ENCODE peak calls at places on chromosomes 16 and 17, in ten cellular contexts. E is SK-MEL-5; I is neural crest cell; O is iris pigment epithelial cell; C is hippocampal formation; J is stimulated activated naive CD8-positive, alpha-beta T cell treated with anti-CD3 and anti-CD28 coated beads, Interleukin-15, Interleukin-2, amounts not matched to agents 100 U/mL and 50 U/mL, for 24 hours; X is T-helper 9 cell; V is T-helper 1 cell; F is choroid plexus epithelial cell; T is stimulated activated CD4-positive, alpha-beta T cell treated with anti-CD3 and anti-CD28 coated beads, Interleukin-1b, Interleukin-23, amount 100 ng/mL, for 24 hours. P is an unnamed sample.

GRCh38 chr16:19113577-19114358 is at the start of gene ITPRIPL2:
- DNase-seq in E (peak), F (peak), O (peak), C (peak), X (no peak), J (peak), T (peak), V (peak), I (peak), P (peak)

GRCh38 chr17:48187867-48188608 is 80.5 kb downstream of the SNX11 start:
- DNase-seq in F (no peak), V (no peak), E (no peak), I (no peak), X (no peak), O (no peak), C (no peak), J (no peak), T (no peak), P (no peak)

GRCh38 chr17:80826955-80827645 is 164.5 kb upstream of the CHMP6 start:
- DNase-seq in V (peak), X (no peak), F (peak), E (peak), O (peak), C (peak), I (no peak), J (peak), T (peak), P (no peak)

GRCh38 chr17:59901604-59902003 is 8.7 kb downstream of the RPS6KB1 start:
- DNase-seq in O (no peak), T (no peak), X (no peak), F (no peak), E (no peak), V (no peak), C (no peak), J (no peak), I (no peak), P (no peak)

GRCh38 chr16:66199189-66199588 is 167.3 kb upstream of the CDH5 start:
- DNase-seq in I (no peak), J (no peak), V (no peak), X (no peak), O (peak), E (no peak), C (no peak), T (no peak), F (peak), P (no peak)

GRCh38 chr16:61887903-61888302 is 148.3 kb downstream of the CDH8 start:
- DNase-seq in O (peak), E (no peak), X (no peak), C (peak), F (peak), J (no peak), I (no peak), V (no peak), T (no peak), P (no peak)

GRCh38 chr16:30740364-30741251 is 7.6 kb upstream of the PHKG2 start:
- DNase-seq in C (no peak), O (peak), F (peak), T (no peak), X (no peak), I (no peak), V (no peak), E (peak), J (no peak), P (no peak)

GRCh38 chr16:67013823-67014640 is 14.9 kb upstream of the CBFB start:
- DNase-seq in C (peak), X (peak), I (peak), F (peak), V (peak), E (peak), T (peak), J (peak), O (peak), P (peak)

GRCh38 chr17:78397681-78398101 is 19.2 kb downstream of the PGS1 start:
- DNase-seq in F (no peak), O (no peak), X (no peak), V (no peak), C (no peak), T (no peak), E (no peak), J (no peak), I (no peak), P (no peak)

GRCh38 chr17:7354262-7354781 is 634 bp upstream of the TMEM95 start:
- DNase-seq in V (no peak), F (peak), C (no peak), I (peak), T (no peak), X (no peak), O (peak), J (peak), E (no peak), P (no peak)

GRCh38 chr17:56260421-56260820 is 107.1 kb downstream of the ANKFN1 start:
- DNase-seq in I (no peak), T (no peak), O (no peak), F (no peak), C (no peak), J (no peak), X (no peak), V (no peak), E (no peak), P (no peak)

GRCh38 chr17:78693346-78694083 is 88.6 kb downstream of the CYTH1 start:
- DNase-seq in O (no peak), X (no peak), C (no peak), T (no peak), J (no peak), F (no peak), I (no peak), V (no peak), E (no peak), P (no peak)

GRCh38 chr17:10614536-10615155 is 42.5 kb downstream of the MYH3 start:
- DNase-seq in V (no peak), T (no peak), I (peak), C (peak), F (peak), E (peak), X (no peak), O (peak), J (peak), P (peak)

GRCh38 chr17:69466905-69467630 is 52.6 kb downstream of the MAP2K6 start:
- DNase-seq in E (peak), J (no peak), C (no peak), F (peak), V (no peak), X (no peak), O (peak), T (no peak), I (no peak), P (peak)

GRCh38 chr16:71867934-71868333 is 16.0 kb downstream of the ZNF821 start:
- DNase-seq in X (no peak), J (no peak), O (no peak), F (peak), T (no peak), C (no peak), I (no peak), V (no peak), E (no peak), P (no peak)

GRCh38 chr16:67951485-67951884 is 7.6 kb upstream of the LCAT start:
- DNase-seq in C (peak), T (no peak), I (no peak), F (no peak), E (no peak), J (no peak), V (no peak), X (no peak), O (no peak), P (no peak)

GRCh38 chr16:28098959-28099945 is 35.7 kb upstream of the GSG1L start:
- DNase-seq in V (no peak), C (no peak), I (no peak), X (no peak), J (no peak), E (no peak), F (no peak), T (no peak), O (no peak), P (peak)

GRCh38 chr16:59400830-59401229 is 666.7 kb upstream of the GOT2 start:
- DNase-seq in I (no peak), O (peak), F (no peak), V (no peak), T (no peak), J (no peak), E (no peak), X (no peak), C (no peak), P (no peak)

GRCh38 chr16:67406111-67406593 is 10.1 kb downstream of the ZDHHC1 start:
- DNase-seq in C (no peak), X (no peak), V (no peak), J (no peak), F (peak), O (peak), I (no peak), E (no peak), T (no peak), P (no peak)

GRCh38 chr16:77624085-77624484 is 98.2 kb upstream of the NUDT7 start:
- DNase-seq in J (no peak), X (no peak), T (no peak), E (no peak), F (no peak), V (no peak), C (no peak), O (no peak), I (no peak), P (no peak)

GRCh38 chr17:79905832-79906231 is 66.6 kb upstream of the CBX4 start:
- DNase-seq in C (no peak), O (peak), T (no peak), F (peak), V (no peak), E (peak), X (no peak), I (no peak), J (no peak), P (no peak)

GRCh38 chr17:10754109-10754508 is 24.3 kb upstream of the TMEM220 start:
- DNase-seq in O (peak), E (peak), J (peak), X (no peak), C (no peak), T (no peak), I (peak), V (peak), F (peak), P (peak)

GRCh38 chr16:84979516-84979915 is 31.8 kb downstream of the ZDHHC7 start:
- DNase-seq in O (peak), I (no peak), E (no peak), F (no peak), C (no peak), X (no peak), T (no peak), J (no peak), V (no peak), P (no peak)

GRCh38 chr16:55408656-55409055 is 70.3 kb upstream of the MMP2 start:
- DNase-seq in O (no peak), F (no peak), V (no peak), I (no peak), X (no peak), J (no peak), T (no peak), E (no peak), C (no peak), P (no peak)

GRCh38 chr16:16111639-16112038 is 111.7 kb downstream of the ABCC6 start:
- DNase-seq in E (no peak), I (no peak), F (no peak), O (no peak), J (no peak), X (no peak), C (no peak), V (no peak), T (no peak), P (no peak)

GRCh38 chr17:8060274-8060673 is 21.4 kb downstream of the ALOX15B start:
- DNase-seq in F (peak), T (peak), E (peak), I (peak), V (peak), X (peak), O (peak), J (peak), C (peak), P (peak)

GRCh38 chr17:30821751-30822723 is 2.5 kb downstream of the CRLF3 start:
- DNase-seq in X (no peak), F (no peak), T (no peak), E (no peak), J (peak), I (no peak), V (no peak), C (no peak), O (no peak), P (no peak)

GRCh38 chr17:19392303-19392702 is 5.3 kb upstream of the MFAP4 start:
- DNase-seq in F (no peak), I (no peak), T (no peak), J (no peak), V (no peak), X (no peak), C (no peak), O (no peak), E (no peak), P (no peak)

GRCh38 chr17:57545836-57546305 is 199.2 kb downstream of the CCDC182 start:
- DNase-seq in J (no peak), I (no peak), F (no peak), E (no peak), C (no peak), X (no peak), O (no peak), V (no peak), T (no peak), P (no peak)

GRCh38 chr17:65395924-65396323 is 165.5 kb downstream of the AXIN2 start:
- DNase-seq in I (no peak), X (no peak), O (no peak), J (no peak), T (no peak), V (no peak), E (no peak), F (no peak), C (no peak), P (no peak)

GRCh38 chr16:85447657-85448313 is 165.3 kb upstream of the GSE1 start:
- DNase-seq in O (no peak), F (no peak), J (no peak), C (no peak), I (no peak), T (no peak), X (no peak), V (no peak), E (no peak), P (no peak)

GRCh38 chr17:48733632-48734327 is 5.2 kb upstream of the HOXB13 start:
- DNase-seq in J (no peak), E (no peak), C (no peak), O (no peak), X (no peak), V (no peak), F (no peak), T (no peak), I (no peak), P (no peak)

GRCh38 chr16:47777191-47777590 is 316.1 kb downstream of the PHKB start:
- DNase-seq in F (peak), I (no peak), J (no peak), V (no peak), C (no peak), X (no peak), T (no peak), O (peak), E (no peak), P (no peak)

GRCh38 chr16:81392011-81392410 is 52.6 kb upstream of the CMIP start:
- DNase-seq in X (no peak), J (no peak), O (no peak), F (no peak), C (no peak), V (no peak), I (no peak), E (no peak), T (no peak), P (no peak)

GRCh38 chr17:2056221-2057129 is 1.6 kb downstream of the HIC1 start:
- DNase-seq in I (no peak), E (no peak), C (no peak), O (peak), T (no peak), F (peak), X (peak), J (peak), V (peak), P (peak)

GRCh38 chr16:9050102-9050830 is 41.2 kb upstream of the HAPSTR1 start:
- DNase-seq in X (no peak), I (peak), E (peak), C (no peak), J (peak), V (no peak), F (peak), O (peak), T (no peak), P (peak)

GRCh38 chr17:72725432-72726068 is 366.9 kb downstream of the SLC39A11 start:
- DNase-seq in T (peak), I (peak), C (peak), V (peak), F (peak), X (peak), E (peak), J (peak), O (peak), P (peak)

P was measured in glutamatergic neuron.